ENCODE peak calls at places on chromosomes 7 and 10, in five cellular contexts. One of them, this sample, is unnamed.

GRCh38 chr10:68647928-68648327 is 73.1 kb upstream of the CCAR1 start:
- DNase-seq in NCI-H345: no peak
- DNase-seq in stimulated activated CD8-positive, alpha-beta memory T cell treated with anti-CD3 and anti-CD28 coated beads, Interleukin-12 subunit alpha, Interleukin-12 subunit beta, amount 100 ng/mL, for 4 hours: no peak
- DNase-seq in tibial nerve: no peak
- DNase-seq in BJ: peak; percentile 90
- DNase-seq in this sample: peak; percentile 28

GRCh38 chr7:136496526-136496925 is 371.9 kb upstream of the CHRM2 start:
- DNase-seq in tibial nerve: no peak
- DNase-seq in NCI-H345: no peak
- DNase-seq in stimulated activated CD8-positive, alpha-beta memory T cell treated with anti-CD3 and anti-CD28 coated beads, Interleukin-12 subunit alpha, Interleukin-12 subunit beta, amount 100 ng/mL, for 4 hours: no peak
- DNase-seq in BJ: no peak
- DNase-seq in this sample: no peak

GRCh38 chr7:2617710-2617975 is 14.1 kb upstream of the TTYH3 start:
- DNase-seq in stimulated activated CD8-positive, alpha-beta memory T cell treated with anti-CD3 and anti-CD28 coated beads, Interleukin-12 subunit alpha, Interleukin-12 subunit beta, amount 100 ng/mL, for 4 hours: no peak
- DNase-seq in NCI-H345: no peak
- DNase-seq in BJ: no peak
- DNase-seq in tibial nerve: no peak
- DNase-seq in this sample: no peak

GRCh38 chr7:107045195-107045960 is 873 bp downstream of the PRKAR2B start:
- DNase-seq in tibial nerve: no peak
- DNase-seq in BJ: no peak
- DNase-seq in NCI-H345: peak; percentile 34
- DNase-seq in stimulated activated CD8-positive, alpha-beta memory T cell treated with anti-CD3 and anti-CD28 coated beads, Interleukin-12 subunit alpha, Interleukin-12 subunit beta, amount 100 ng/mL, for 4 hours: no peak
- DNase-seq in this sample: no peak

GRCh38 chr10:124226271-124226911 is 133.0 kb upstream of the CHST15 start:
- DNase-seq in NCI-H345: no peak
- DNase-seq in stimulated activated CD8-positive, alpha-beta memory T cell treated with anti-CD3 and anti-CD28 coated beads, Interleukin-12 subunit alpha, Interleukin-12 subunit beta, amount 100 ng/mL, for 4 hours: no peak
- DNase-seq in tibial nerve: no peak
- DNase-seq in BJ: no peak
- DNase-seq in this sample: no peak

GRCh38 chr10:96292971-96293909 is 11.0 kb upstream of the DNTT start:
- DNase-seq in tibial nerve: no peak
- DNase-seq in NCI-H345: peak; percentile 14
- DNase-seq in stimulated activated CD8-positive, alpha-beta memory T cell treated with anti-CD3 and anti-CD28 coated beads, Interleukin-12 subunit alpha, Interleukin-12 subunit beta, amount 100 ng/mL, for 4 hours: no peak
- DNase-seq in BJ: no peak
- DNase-seq in this sample: peak; percentile 48

GRCh38 chr7:40586197-40586596 is 451.4 kb downstream of the SUGCT start:
- DNase-seq in BJ: no peak
- DNase-seq in stimulated activated CD8-positive, alpha-beta memory T cell treated with anti-CD3 and anti-CD28 coated beads, Interleukin-12 subunit alpha, Interleukin-12 subunit beta, amount 100 ng/mL, for 4 hours: no peak
- DNase-seq in tibial nerve: no peak
- DNase-seq in NCI-H345: no peak
- DNase-seq in this sample: no peak

GRCh38 chr7:141649137-141649864 is 52.7 kb downstream of the DENND11 start:
- DNase-seq in stimulated activated CD8-positive, alpha-beta memory T cell treated with anti-CD3 and anti-CD28 coated beads, Interleukin-12 subunit alpha, Interleukin-12 subunit beta, amount 100 ng/mL, for 4 hours: no peak
- DNase-seq in NCI-H345: peak; percentile 33
- DNase-seq in tibial nerve: no peak
- DNase-seq in BJ: no peak
- DNase-seq in this sample: no peak

GRCh38 chr7:35261476-35262285 is 7.8 kb upstream of the TBX20 start:
- DNase-seq in NCI-H345: no peak
- DNase-seq in tibial nerve: no peak
- DNase-seq in BJ: no peak
- DNase-seq in stimulated activated CD8-positive, alpha-beta memory T cell treated with anti-CD3 and anti-CD28 coated beads, Interleukin-12 subunit alpha, Interleukin-12 subunit beta, amount 100 ng/mL, for 4 hours: no peak
- DNase-seq in this sample: no peak

GRCh38 chr7:55109384-55110167 is 90.8 kb downstream of the EGFR start:
- DNase-seq in BJ: no peak
- DNase-seq in tibial nerve: no peak
- DNase-seq in NCI-H345: no peak
- DNase-seq in stimulated activated CD8-positive, alpha-beta memory T cell treated with anti-CD3 and anti-CD28 coated beads, Interleukin-12 subunit alpha, Interleukin-12 subunit beta, amount 100 ng/mL, for 4 hours: no peak
- DNase-seq in this sample: no peak

GRCh38 chr7:38309555-38309954 is 36.1 kb upstream of the TARP start:
- DNase-seq in BJ: no peak
- DNase-seq in stimulated activated CD8-positive, alpha-beta memory T cell treated with anti-CD3 and anti-CD28 coated beads, Interleukin-12 subunit alpha, Interleukin-12 subunit beta, amount 100 ng/mL, for 4 hours: no peak
- DNase-seq in NCI-H345: no peak
- DNase-seq in tibial nerve: no peak
- DNase-seq in this sample: no peak

GRCh38 chr10:130050721-130051120 is 59.9 kb downstream of the C10orf143 start:
- DNase-seq in BJ: no peak
- DNase-seq in stimulated activated CD8-positive, alpha-beta memory T cell treated with anti-CD3 and anti-CD28 coated beads, Interleukin-12 subunit alpha, Interleukin-12 subunit beta, amount 100 ng/mL, for 4 hours: no peak
- DNase-seq in NCI-H345: no peak
- DNase-seq in tibial nerve: no peak
- DNase-seq in this sample: no peak

This sample was measured in COLO829.